ENCODE peak calls at places on chromosome X, in four cellular contexts. R, X, K and F are unnamed samples. For H3K4me1, the result is how much of the 10 kb centered on the place peaks cover.

GRCh38 chrX:10467793-10468192 is 152.6 kb downstream of the MID1 start:
- DNase-seq in R (peak), X (no peak), K (no peak), F (no peak)

GRCh38 chrX:2374086-2374485 is 126.7 kb downstream of the DHRSX start:
- DNase-seq in R (no peak), X (no peak), K (no peak), F (no peak)

GRCh38 chrX:34546366-34546765 is 110.7 kb downstream of the TMEM47 start:
- DNase-seq in R (no peak), X (no peak), K (no peak), F (no peak)

GRCh38 chrX:13990126-13990525 is 39.6 kb downstream of the GEMIN8 start:
- DNase-seq in R (no peak), X (no peak), K (no peak), F (no peak)

GRCh38 chrX:34146906-34147305 is 14.8 kb upstream of the FAM47A start:
- DNase-seq in R (no peak), X (peak), K (no peak), F (no peak)

GRCh38 chrX:69287025-69287540 is 121.8 kb upstream of the PJA1 start:
- DNase-seq in R (no peak), X (no peak), K (no peak), F (no peak)

GRCh38 chrX:57596109-57596870 is 4.5 kb downstream of the ZXDB start:
- DNase-seq in R (peak), X (no peak), K (no peak), F (no peak)

GRCh38 chrX:115535421-115535820 is 25.6 kb upstream of the PLS3 start:
- DNase-seq in R (no peak), X (no peak), K (no peak), F (no peak)

GRCh38 chrX:108736509-108737479 is at the start of gene IRS4:
- DNase-seq in R (peak), X (no peak), K (no peak), F (no peak)

GRCh38 chrX:74080165-74080564 is 223.8 kb upstream of the ZCCHC13 start:
- DNase-seq in R (no peak), X (no peak), K (no peak), F (no peak)

GRCh38 chrX:14591976-14592375 is 62.6 kb downstream of the GLRA2 start:
- DNase-seq in R (peak), X (no peak), K (no peak), F (no peak)

GRCh38 chrX:152412105-152412504 is 39.0 kb downstream of the GABRA3 start:
- DNase-seq in R (no peak), X (no peak), K (no peak), F (no peak)

GRCh38 chrX:118963159-118963558 is 11.3 kb upstream of the LONRF3 start:
- DNase-seq in R (no peak), X (no peak), K (no peak), F (no peak)

GRCh38 chrX:35800479-35800878 is 2.3 kb downstream of the MAGEB16 start:
- DNase-seq in R (no peak), X (no peak), K (no peak), F (no peak)

GRCh38 chrX:150610446-150610845 is 42.0 kb downstream of the MTM1 start:
- DNase-seq in R (no peak), X (no peak), K (no peak), F (no peak)

GRCh38 chrX:153670748-153671588 is 2.6 kb downstream of the PNCK start:
- DNase-seq in R (no peak), X (no peak), K (no peak), F (no peak)

GRCh38 chrX:53009032-53009431 is 39.6 kb upstream of the GPR173 start:
- DNase-seq in R (no peak), X (no peak), K (no peak), F (no peak)

GRCh38 chrX:47232803-47233332 is at the start of gene USP11:
- DNase-seq in R (peak), X (peak), K (no peak), F (no peak)

GRCh38 chrX:113741744-113742143 is 842.1 kb upstream of the HTR2C start:
- DNase-seq in R (peak), X (no peak), K (no peak), F (no peak)

GRCh38 chrX:22800360-22800759 is 199.4 kb upstream of the DDX53 start:
- DNase-seq in R (peak), X (no peak), K (no peak), F (peak)

GRCh38 chrX:23901805-23902204 is 5.9 kb downstream of the APOO start:
- DNase-seq in R (peak), X (no peak), K (no peak), F (peak)

DNA sequence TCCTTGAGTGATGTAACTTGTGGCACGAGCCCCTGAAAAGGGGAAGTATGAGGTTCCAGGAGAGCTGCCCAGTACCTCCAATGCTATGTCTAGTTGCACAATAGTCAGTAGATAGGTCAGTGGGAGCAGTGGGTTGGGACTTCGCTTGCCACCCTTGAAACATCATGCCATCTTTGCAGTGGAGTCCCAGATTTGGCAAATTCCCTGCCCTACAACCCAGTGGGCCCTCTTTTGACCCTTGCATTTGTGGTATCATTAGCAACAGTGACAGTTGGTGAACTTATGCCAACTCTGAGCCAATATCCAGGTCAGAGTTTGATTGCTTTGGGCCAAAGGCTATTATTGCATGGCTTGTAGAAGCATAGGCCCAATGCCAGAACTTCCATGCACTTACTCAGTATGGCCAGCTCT is 12.3 kb downstream of the FHL1 start:
- DNase-seq in R (no peak), X (no peak), K (no peak), F (no peak)
- H3K4me1 ChIP-seq in R (under half), X (under half), K (under half), F (under half)

DNA sequence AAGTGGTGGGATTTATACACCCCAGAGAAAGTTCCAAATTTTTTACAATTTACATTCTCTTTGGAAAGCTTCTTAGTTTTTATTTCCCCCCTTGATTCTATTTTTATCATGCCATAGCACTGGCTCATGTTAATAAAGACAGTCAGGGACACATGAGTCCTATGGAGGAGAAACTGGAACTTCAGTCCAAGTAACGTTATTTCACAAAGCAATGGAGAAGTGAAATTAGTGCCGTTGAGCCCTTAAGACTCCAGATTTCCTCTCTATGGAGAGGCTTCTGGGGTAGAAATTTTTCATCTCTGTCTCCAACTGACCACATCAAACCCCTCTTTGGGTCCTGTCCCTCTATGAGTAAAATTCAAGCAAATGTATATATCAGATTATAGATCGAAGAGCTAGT is 12.8 kb upstream of the TASL start:
- DNase-seq in R (no peak), X (no peak), K (no peak), F (no peak)
- H3K4me1 ChIP-seq in R (under half), X (under half), K (under half), F (under half)

GRCh38 chrX:11589573-11590110 is 76.1 kb downstream of the ARHGAP6 start:
- DNase-seq in R (peak), X (no peak), K (no peak), F (no peak)
- H3K4me1 ChIP-seq in R (under half), X (under half), K (under half), F (under half)

GRCh38 chrX:71617742-71618141 is 569 bp downstream of the CXCR3 start:
- DNase-seq in R (no peak), X (no peak), K (no peak), F (no peak)

GRCh38 chrX:71618787-71619186 is 476 bp upstream of the CXCR3 start:
- DNase-seq in R (no peak), X (no peak), K (no peak), F (no peak)

GRCh38 chrX:71616672-71617529 is 1.4 kb downstream of the CXCR3 start:
- DNase-seq in R (no peak), X (peak), K (no peak), F (peak)

GRCh38 chrX:71618303-71618721 is at the start of gene CXCR3:
- DNase-seq in R (no peak), X (peak), K (peak), F (no peak)

DNA sequence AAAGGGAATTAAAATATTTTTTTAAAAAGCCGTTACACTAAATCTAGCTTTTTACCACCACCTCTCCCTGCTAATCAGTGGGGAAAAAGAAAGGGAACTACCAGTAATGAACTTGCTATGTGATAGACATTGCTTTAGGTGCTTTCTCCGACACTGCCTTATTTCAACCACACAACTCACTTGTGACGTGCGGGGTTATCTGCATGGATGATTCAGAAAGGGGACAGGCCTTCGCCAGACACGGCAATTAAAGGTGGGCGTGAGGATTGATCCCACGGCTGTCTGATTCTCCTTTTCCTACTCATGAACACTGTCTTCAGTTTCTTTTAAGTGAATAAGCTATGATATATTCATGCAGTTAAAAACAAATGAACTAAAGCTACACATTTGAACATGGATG is 882 bp upstream of the CXCR3 start:
- DNase-seq in R (no peak), X (no peak), K (peak), F (no peak)
- H3K4me1 ChIP-seq in R (under half), X (under half), K (half or more), F (under half)

GRCh38 chrX:20414781-20415445 is 148.2 kb upstream of the RPS6KA3 start:
- DNase-seq in R (peak), X (no peak), K (no peak), F (no peak)
- H3K4me1 ChIP-seq in R (under half), X (under half), K (under half), F (under half)

GRCh38 chrX:45758319-45758718 is 557.6 kb upstream of the DIPK2B start:
- DNase-seq in R (peak), X (no peak), K (peak), F (no peak)
- H3K4me1 ChIP-seq in R (under half), X (under half), K (under half), F (under half)

DNA sequence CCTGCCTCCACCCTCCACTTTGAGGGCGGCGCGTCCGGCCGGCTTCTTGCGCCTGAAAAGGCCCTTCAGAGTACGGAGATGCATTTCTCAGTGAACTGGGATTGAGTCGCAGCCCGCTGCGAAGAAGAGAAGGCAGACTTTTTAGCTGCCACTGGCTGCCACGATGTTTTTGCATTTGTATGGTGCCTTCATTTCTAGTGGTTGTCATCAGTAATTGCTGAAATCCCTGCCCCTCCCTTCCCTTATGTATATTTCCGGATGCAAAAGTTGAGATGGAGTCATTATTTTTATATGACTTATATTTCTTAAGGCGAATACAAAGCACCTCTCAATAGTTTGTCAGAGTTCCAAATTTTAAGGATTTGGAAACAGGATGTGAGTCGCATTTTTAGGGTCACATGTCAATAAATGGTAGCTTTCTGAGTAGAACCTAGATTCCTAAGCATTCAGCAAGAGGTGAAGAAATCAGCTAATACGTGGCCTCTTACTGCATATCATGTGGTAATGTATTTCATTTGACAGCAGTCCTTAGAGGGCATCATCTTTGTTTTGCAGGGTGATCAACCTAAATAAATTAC is 652 bp downstream of the ATP6AP2 start:
- DNase-seq in R (peak), X (no peak), K (no peak), F (no peak)
- H3K4me1 ChIP-seq in R (under half), X (under half), K (under half), F (under half)